ENCODE peak calls at places on chromosomes 12 and 14, in seven cellular contexts. M is left ventricle myocardium inferior, V is endothelial cell, U is neural crest cell, X is AG04450, S is fibroblast of lung, P is thyroid gland. F is an unnamed sample.

GRCh38 chr12:65192963-65193516 is 23.7 kb downstream of the LEMD3 start:
- DNase-seq in P (no peak), V (no peak), S (peak), U (no peak), X (no peak), M (no peak), F (no peak)

GRCh38 chr14:50191499-50191898 is 39.9 kb downstream of the SOS2 start:
- DNase-seq in X (no peak), P (no peak), V (no peak), U (no peak), S (no peak), M (no peak), F (no peak)

GRCh38 chr14:99675951-99676350 is 8.1 kb upstream of the CYP46A1 start:
- DNase-seq in X (no peak), U (no peak), P (no peak), S (no peak), V (no peak), M (no peak), F (no peak)

GRCh38 chr12:12202105-12202504 is 64.7 kb downstream of the LRP6 start:
- DNase-seq in U (no peak), S (no peak), P (no peak), X (no peak), V (no peak), M (no peak), F (no peak)

GRCh38 chr14:69932391-69932790 is 53.2 kb downstream of the SMOC1 start:
- DNase-seq in S (no peak), M (no peak), V (no peak), X (no peak), P (no peak), U (peak), F (no peak)

GRCh38 chr12:52543985-52544888 is 8.7 kb downstream of the KRT71 start:
- DNase-seq in S (peak), V (no peak), U (no peak), P (peak), X (no peak), M (no peak), F (no peak)

GRCh38 chr12:40209886-40210285 is 14.9 kb upstream of the LRRK2 start:
- DNase-seq in P (no peak), X (no peak), S (no peak), M (no peak), U (no peak), V (no peak), F (no peak)

GRCh38 chr12:81863406-81863805 is 104.3 kb upstream of the PPFIA2 start:
- DNase-seq in U (no peak), S (peak), X (no peak), V (no peak), M (no peak), P (no peak), F (no peak)

GRCh38 chr14:68616255-68616902 is 176.5 kb downstream of the ZFP36L1 start:
- DNase-seq in S (peak), U (no peak), X (no peak), P (no peak), V (no peak), M (no peak), F (no peak)

GRCh38 chr12:118136559-118137003 is 657 bp downstream of the PEBP1 start:
- DNase-seq in S (peak), P (peak), M (peak), V (peak), U (peak), X (no peak), F (peak)

GRCh38 chr12:4277205-4277543 is 3.6 kb downstream of the CCND2 start:
- DNase-seq in P (no peak), S (no peak), X (no peak), U (no peak), V (no peak), M (no peak), F (no peak)
- TF ChIP-seq CTCF in P (no peak), S (no peak), X (no peak), U (peak), V (peak), M (peak), F (no peak)

DNA sequence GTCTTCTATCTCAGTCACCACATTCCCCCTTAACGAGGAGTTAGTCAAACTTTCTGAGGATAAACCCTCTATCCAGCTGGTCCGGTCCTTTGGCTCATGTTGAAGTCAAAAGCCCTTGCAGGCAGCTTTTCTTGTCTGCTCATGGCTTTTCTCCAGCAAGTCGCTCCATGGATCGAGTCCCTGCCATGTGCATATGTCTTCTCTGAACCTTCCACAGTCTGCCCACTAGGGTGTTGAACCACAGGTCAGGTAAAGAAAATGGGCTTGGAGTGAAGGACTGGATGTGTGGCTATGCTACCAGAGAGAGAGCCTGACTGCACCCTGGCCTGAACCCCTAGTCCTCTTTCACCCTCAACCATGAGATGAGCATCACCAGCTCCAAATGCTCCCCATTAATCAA is 22.8 kb downstream of the C14orf132 start:
- DNase-seq in P (no peak), X (no peak), M (no peak), V (no peak), U (no peak), S (no peak), F (no peak)
- TF ChIP-seq CTCF in P (no peak), X (no peak), M (no peak), V (no peak), U (no peak), S (no peak), F (no peak)

GRCh38 chr12:113819495-113819894 is 146.6 kb downstream of the RBM19 start:
- DNase-seq in U (no peak), S (no peak), M (no peak), P (no peak), V (no peak), X (no peak), F (no peak)

GRCh38 chr12:113820310-113820709 is 145.8 kb downstream of the RBM19 start:
- DNase-seq in X (no peak), S (no peak), P (no peak), V (no peak), U (no peak), M (no peak), F (no peak)

GRCh38 chr12:113820842-113821241 is 145.3 kb downstream of the RBM19 start:
- DNase-seq in P (no peak), S (no peak), V (no peak), X (no peak), U (no peak), M (no peak), F (no peak)

GRCh38 chr12:113818278-113818677 is 147.8 kb downstream of the RBM19 start:
- DNase-seq in U (no peak), P (no peak), S (no peak), M (no peak), V (no peak), X (no peak), F (no peak)

DNA sequence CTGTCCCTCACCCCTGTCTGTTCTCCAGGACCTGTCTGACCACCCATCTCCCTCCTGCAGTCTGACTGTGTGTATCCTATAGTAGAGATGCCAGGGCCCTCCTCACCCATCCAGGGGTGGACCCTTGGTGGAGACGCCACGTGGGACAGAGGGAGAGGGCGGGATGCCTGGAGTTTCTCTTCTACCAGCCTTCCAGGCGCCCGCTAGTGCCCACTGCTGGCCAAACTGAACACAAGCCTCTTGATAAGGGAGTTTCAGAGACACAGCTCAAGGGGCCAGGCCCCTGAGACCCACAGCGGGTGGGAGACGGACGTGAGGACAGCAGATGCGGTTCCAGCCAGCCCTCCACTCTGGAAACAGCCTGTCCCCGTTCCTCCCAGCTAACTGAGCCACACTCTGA is 147.3 kb downstream of the RBM19 start:
- DNase-seq in U (peak), V (peak), P (no peak), X (no peak), S (no peak), M (no peak), F (no peak)
- TF ChIP-seq CTCF in U (peak), V (peak), P (no peak), X (peak), S (peak), M (no peak), F (no peak)

DNA sequence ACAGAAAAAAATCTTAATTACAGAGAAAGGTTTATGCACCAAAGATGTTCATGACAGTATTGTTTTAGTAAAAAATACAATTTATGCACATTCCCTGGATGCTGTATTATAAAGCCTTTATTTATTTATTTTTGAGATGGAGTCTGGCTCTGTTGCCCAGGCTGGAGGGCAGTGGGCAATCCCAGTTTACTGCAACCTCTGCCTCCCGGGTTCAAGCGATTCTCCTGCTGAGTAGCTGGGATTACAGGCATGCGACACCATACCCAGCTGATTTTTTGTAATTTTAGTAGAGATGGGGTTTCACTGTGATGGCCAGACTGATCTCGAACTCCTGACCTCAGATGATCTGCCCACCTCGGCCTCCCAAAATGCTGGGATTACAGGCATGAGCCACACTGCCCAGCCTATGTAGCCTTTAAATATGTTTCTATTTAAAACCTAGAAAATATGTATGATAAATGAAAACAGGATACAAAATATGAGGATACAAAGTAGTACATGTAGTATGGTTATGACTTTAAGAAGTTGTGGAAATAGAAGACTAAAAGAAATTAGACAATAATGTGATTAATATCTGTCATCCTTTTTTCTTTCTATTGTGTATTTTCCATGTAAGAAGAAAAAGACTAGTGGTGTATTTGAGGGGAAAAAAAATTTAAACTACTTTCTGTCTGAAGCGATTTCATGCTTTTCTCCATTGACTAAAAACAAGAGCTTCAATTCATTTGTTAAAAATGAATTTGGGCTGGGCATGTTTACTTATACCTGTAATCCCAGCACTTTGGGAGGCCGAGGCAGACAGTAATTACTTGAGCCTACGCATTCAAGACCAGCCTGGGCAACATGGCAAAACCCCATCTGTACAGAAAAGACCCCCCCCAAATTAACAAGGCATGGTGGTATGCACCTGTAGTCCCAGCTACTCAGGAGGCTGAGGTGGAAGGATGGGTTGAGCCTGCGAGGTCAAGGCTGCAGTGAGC is 13.1 kb downstream of the ATF1 start:
- DNase-seq in V (no peak), P (no peak), X (no peak), M (no peak), S (no peak), U (no peak), F (no peak)
- TF ChIP-seq CTCF in V (no peak), P (no peak), X (no peak), M (no peak), S (no peak), U (no peak), F (no peak)

GRCh38 chr12:66352197-66352596 is 49.9 kb downstream of the HELB start:
- DNase-seq in U (peak), M (peak), S (peak), X (no peak), P (no peak), V (peak), F (no peak)
- TF ChIP-seq CTCF in U (peak), M (peak), S (peak), X (peak), P (no peak), V (no peak), F (no peak)

DNA sequence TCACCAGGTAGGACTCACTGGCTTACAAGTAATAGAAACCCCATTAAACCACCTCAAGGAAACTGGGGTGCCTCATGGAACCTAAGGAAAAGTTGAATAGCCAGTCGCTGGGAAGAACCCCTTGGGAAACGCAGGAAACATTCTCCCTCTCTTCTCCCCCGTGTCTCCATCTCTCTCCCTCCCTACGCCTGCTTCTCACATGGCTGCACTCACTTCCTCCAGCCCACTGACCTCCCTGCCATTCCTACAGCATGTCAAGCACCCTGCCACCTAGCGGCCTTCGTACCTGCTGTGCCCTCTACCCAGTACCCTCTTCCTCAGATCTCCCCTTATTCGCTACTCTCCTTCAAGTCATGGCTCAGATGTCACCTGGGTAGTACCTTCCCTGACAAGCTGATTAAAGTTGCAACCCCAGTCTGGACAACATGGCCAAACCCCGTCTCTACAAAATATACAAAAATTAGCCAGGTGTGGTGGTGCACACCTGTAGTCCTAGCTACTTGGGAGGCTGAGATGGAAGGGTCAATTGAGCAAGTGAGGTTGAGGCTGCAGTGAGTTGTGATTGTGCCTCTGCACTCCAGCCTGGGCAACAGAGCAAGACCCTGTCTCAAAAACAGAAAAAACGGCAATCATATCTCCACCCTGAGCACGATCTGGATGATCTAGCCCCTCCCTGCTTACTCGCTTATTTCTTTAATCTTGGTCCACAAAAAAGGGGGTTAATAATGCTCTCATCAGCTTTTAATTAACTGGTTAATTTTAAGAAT is 6.4 kb upstream of the DTX1 start:
- DNase-seq in P (peak), X (no peak), V (peak), U (peak), S (no peak), M (no peak), F (no peak)
- TF ChIP-seq CTCF in P (peak), X (no peak), V (no peak), U (peak), S (peak), M (peak), F (no peak)

GRCh38 chr12:124952295-124952694 is 36.6 kb downstream of the DHX37 start:
- DNase-seq in U (no peak), X (no peak), V (no peak), S (no peak), P (no peak), M (no peak), F (no peak)
- TF ChIP-seq CTCF in U (no peak), X (no peak), V (no peak), S (no peak), P (no peak), M (no peak), F (no peak)

GRCh38 chr12:7801460-7801859 is 12.3 kb downstream of the NANOG start:
- DNase-seq in P (no peak), M (no peak), V (no peak), S (no peak), U (no peak), X (no peak), F (no peak)

DNA sequence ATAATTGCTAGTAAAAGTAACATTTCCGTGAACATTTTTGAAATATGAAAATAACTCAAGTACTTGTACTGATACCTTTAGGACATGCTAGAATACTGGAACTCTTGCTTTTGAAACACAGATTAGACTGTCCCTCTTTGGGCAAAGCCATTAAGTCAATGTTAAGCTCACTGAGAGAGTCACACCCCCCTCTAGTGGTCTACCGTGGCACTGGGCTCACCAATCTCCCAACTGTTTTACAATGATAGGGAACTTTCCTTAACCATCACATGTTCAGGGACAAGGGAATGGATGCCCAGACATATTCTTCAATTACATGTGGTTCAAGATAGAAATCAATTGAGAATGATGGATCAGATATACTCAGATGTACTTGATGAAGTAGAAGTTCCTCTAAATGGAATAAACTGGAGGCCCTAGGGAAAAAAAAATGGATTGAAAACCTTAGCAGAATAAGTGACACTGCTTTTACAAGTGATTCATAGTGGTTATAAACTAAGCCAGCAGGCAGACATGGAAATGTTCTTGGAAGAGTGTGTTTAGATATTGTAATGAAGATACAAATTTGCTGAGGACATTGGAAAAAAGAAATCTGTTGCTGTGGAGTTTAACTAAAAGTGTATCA is 17.8 kb downstream of the NANOG start:
- DNase-seq in M (peak), U (peak), S (peak), P (peak), V (peak), X (peak), F (peak)
- TF ChIP-seq CTCF in M (peak), U (peak), S (peak), P (no peak), V (peak), X (peak), F (peak)